ENCODE peak calls at places on chromosome 17, in four cellular contexts. K, S, R and B are unnamed samples.

GRCh38 chr17:75239214-75239613 is 22.2 kb downstream of the GGA3 start:
- DNase-seq in S (no peak), R (no peak), K (no peak), B (no peak)

GRCh38 chr17:65071861-65072260 is 15.3 kb upstream of the GNA13 start:
- DNase-seq in R (no peak), K (peak; percentile 72), S (no peak), B (no peak)

GRCh38 chr17:1484586-1485310 is 7.7 kb downstream of the MYO1C start:
- DNase-seq in S (no peak), R (peak; percentile 91), K (no peak), B (peak; percentile 88)

GRCh38 chr17:81414751-81415516 is 19.7 kb downstream of the BAHCC1 start:
- DNase-seq in S (no peak), R (no peak), K (no peak), B (no peak)

GRCh38 chr17:64090144-64090543 is 39.8 kb downstream of the ERN1 start:
- DNase-seq in S (no peak), K (no peak), R (no peak), B (no peak)

GRCh38 chr17:82332669-82333278 is 792 bp downstream of the SECTM1 start:
- DNase-seq in K (peak; percentile 55), R (no peak), S (no peak), B (peak; percentile 59)

GRCh38 chr17:8124350-8125195 is 667 bp upstream of the HES7 start:
- DNase-seq in R (peak; percentile 45), K (peak; percentile 36), S (no peak), B (no peak)

GRCh38 chr17:77827461-77827968 is 131.0 kb upstream of the TNRC6C start:
- DNase-seq in S (no peak), K (no peak), R (no peak), B (no peak)

GRCh38 chr17:70369296-70369855 is 200.0 kb downstream of the KCNJ2 start:
- DNase-seq in S (no peak), R (no peak), K (no peak), B (no peak)

GRCh38 chr17:7045492-7046126 is 1.7 kb upstream of the SLC16A11 start:
- DNase-seq in K (peak; percentile 87), R (peak; percentile 74), S (no peak), B (no peak)

GRCh38 chr17:55925440-55925839 is 174.6 kb downstream of the PCTP start:
- DNase-seq in S (no peak), K (no peak), R (peak; percentile 8), B (no peak)

GRCh38 chr17:65656390-65657250 is 95.2 kb upstream of the AXIN2 start:
- DNase-seq in K (peak; percentile 26), S (no peak), R (no peak), B (no peak)

GRCh38 chr17:63835167-63835720 is 7.2 kb downstream of the SMARCD2 start:
- DNase-seq in K (no peak), R (no peak), S (no peak), B (no peak)

GRCh38 chr17:7102421-7102820 is 12.2 kb downstream of the ASGR2 start:
- DNase-seq in K (no peak), R (no peak), S (no peak), B (no peak)

GRCh38 chr17:66842959-66843358 is 8.0 kb downstream of the CACNG5 start:
- DNase-seq in R (no peak), S (no peak), K (no peak), B (no peak)

GRCh38 chr17:50934672-50935200 is 68.6 kb upstream of the TOB1 start:
- DNase-seq in S (no peak), R (no peak), K (no peak), B (no peak)

GRCh38 chr17:21081967-21082366 is 39.2 kb upstream of the USP22 start:
- DNase-seq in K (no peak), R (no peak), S (no peak), B (no peak)
- H3K56ac ChIP-seq in K (no peak overlapping the region), R (no peak overlapping the region), S (no peak overlapping the region), B (no peak overlapping the region)

DNA sequence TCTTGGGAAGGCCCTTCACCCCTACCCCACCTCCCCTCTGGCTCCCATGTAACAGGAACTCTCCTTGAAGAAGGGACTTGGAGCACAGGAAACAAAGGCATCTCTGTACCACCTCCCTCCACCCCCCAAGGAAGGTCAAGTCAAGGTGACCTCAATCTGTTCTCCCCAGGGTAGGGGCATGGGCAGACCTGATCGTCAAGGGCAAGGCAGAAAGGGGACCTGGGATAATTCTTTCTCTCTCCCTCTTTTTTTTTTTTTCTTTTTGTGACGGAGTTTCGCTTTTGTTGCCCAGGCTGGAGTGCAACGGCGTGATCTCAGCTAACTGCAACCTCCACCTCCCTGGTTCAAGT is 4.3 kb upstream of the STAT5A start:
- DNase-seq in K (no peak), R (no peak), S (no peak), B (peak; percentile 6)
- H3K56ac ChIP-seq in K (no peak overlapping the region), R (no peak overlapping the region), S (no peak overlapping the region), B (no peak overlapping the region)

GRCh38 chr17:44848961-44849489 is 1.3 kb downstream of the HIGD1B start:
- DNase-seq in K (no peak), R (no peak), S (no peak), B (no peak)

GRCh38 chr17:44850025-44850424 is 2.3 kb downstream of the HIGD1B start:
- DNase-seq in S (no peak), K (no peak), R (no peak), B (no peak)

GRCh38 chr17:44848257-44848795 is 643 bp downstream of the HIGD1B start:
- DNase-seq in K (no peak), S (no peak), R (peak; percentile 13), B (no peak)

GRCh38 chr17:44846206-44846605 is 1.5 kb upstream of the HIGD1B start:
- DNase-seq in R (no peak), S (no peak), K (no peak), B (no peak)

GRCh38 chr17:44847581-44847980 is at the start of gene HIGD1B:
- DNase-seq in K (no peak), R (no peak), S (no peak), B (no peak)
- H3K56ac ChIP-seq in K (no peak within 1 kb of the TSS), R (no peak within 1 kb of the TSS), S (no peak within 1 kb of the TSS), B (no peak within 1 kb of the TSS)

GRCh38 chr17:17164156-17164555 is 42.0 kb downstream of the PLD6 start:
- DNase-seq in S (no peak), R (no peak), K (no peak), B (no peak)
- H3K56ac ChIP-seq in S (no peak overlapping the region), R (no peak overlapping the region), K (no peak overlapping the region), B (no peak overlapping the region)

GRCh38 chr17:29147682-29148081 is 32.5 kb downstream of the MYO18A start:
- DNase-seq in K (no peak), S (no peak), R (no peak), B (no peak)
- H3K56ac ChIP-seq in K (no peak overlapping the region), S (no peak overlapping the region), R (no peak overlapping the region), B (no peak overlapping the region)